ENCODE peak calls at places on chromosomes 11 and 22, in six cellular contexts. Q is fibroblast of the aortic adventitia, Z is astrocyte of the spinal cord, O is sigmoid colon, N is spleen, A is choroid plexus epithelial cell. L is an unnamed sample.

GRCh38 chr11:133153031-133153430 is 379.3 kb downstream of the OPCML start:
- DNase-seq in Q (no peak), Z (no peak), O (no peak), A (no peak), N (no peak), L (no peak)

GRCh38 chr11:68974421-68975194 is 6.2 kb downstream of the MRGPRD start:
- DNase-seq in A (peak; percentile 33), Q (no peak), N (peak; percentile 67), Z (no peak), O (peak; percentile 53), L (no peak)

GRCh38 chr22:46849951-46850350 is 87.5 kb downstream of the TBC1D22A start:
- DNase-seq in A (no peak), Q (no peak), Z (no peak), O (no peak), N (no peak), L (no peak)

GRCh38 chr11:71997594-71997993 is 1.1 kb upstream of the IL18BP start:
- DNase-seq in A (no peak), Z (no peak), N (no peak), Q (no peak), O (no peak), L (no peak)

GRCh38 chr11:69425444-69425843 is 56.0 kb upstream of the LINC01488 start:
- DNase-seq in Q (no peak), O (no peak), Z (no peak), A (no peak), N (peak; percentile 1), L (no peak)

GRCh38 chr11:117860139-117860538 is 16.3 kb downstream of the FXYD6 start:
- DNase-seq in Z (no peak), A (no peak), Q (no peak), O (peak; percentile 37), N (no peak), L (no peak)

GRCh38 chr22:22982616-22983015 is 87.7 kb upstream of the GNAZ start:
- DNase-seq in N (no peak), O (no peak), Z (no peak), Q (no peak), A (no peak), L (no peak)

GRCh38 chr11:116422976-116423375 is 349.8 kb downstream of the BUD13 start:
- DNase-seq in A (no peak), Q (no peak), O (no peak), Z (no peak), N (no peak), L (no peak)

GRCh38 chr22:24027389-24027980 is 16.4 kb downstream of the CABIN1 start:
- DNase-seq in N (no peak), Q (no peak), Z (no peak), A (no peak), O (no peak), L (no peak)

GRCh38 chr11:121763526-121763925 is 310.8 kb upstream of the SORL1-AS1 start:
- DNase-seq in A (no peak), Q (no peak), Z (no peak), N (no peak), O (no peak), L (no peak)

GRCh38 chr11:88280673-88281316 is 56.7 kb downstream of the CTSC start:
- DNase-seq in N (no peak), O (no peak), A (peak; percentile 23), Z (peak; percentile 56), Q (peak; percentile 81), L (no peak)

GRCh38 chr22:22942511-22943329 is 55.1 kb downstream of the IGLL5 start:
- DNase-seq in O (peak; percentile 61), Q (peak; percentile 68), A (peak; percentile 75), Z (peak; percentile 38), N (peak; percentile 92), L (peak; percentile 39)

GRCh38 chr11:107370390-107370789 is 87.2 kb downstream of the CWF19L2 start:
- DNase-seq in N (no peak), Z (peak; percentile 49), A (peak; percentile 40), O (no peak), Q (peak; percentile 48), L (peak; percentile 49)

GRCh38 chr11:19669511-19669910 is 43.1 kb upstream of the NAV2 start:
- DNase-seq in Z (no peak), A (no peak), N (no peak), Q (no peak), O (no peak), L (no peak)

GRCh38 chr11:126839496-126839895 is 161.1 kb downstream of the KIRREL3 start:
- DNase-seq in Z (no peak), Q (no peak), A (no peak), N (no peak), O (no peak), L (no peak)

GRCh38 chr22:40107756-40108437 is 69.8 kb upstream of the TNRC6B start:
- DNase-seq in A (peak; percentile 35), Q (peak; percentile 70), O (no peak), N (no peak), Z (peak; percentile 5), L (peak; percentile 58)

GRCh38 chr11:77072851-77073327 is 6.1 kb downstream of the CAPN5 start:
- DNase-seq in O (no peak), N (no peak), Z (no peak), Q (no peak), A (no peak), L (no peak)

GRCh38 chr11:120068114-120068573 is 69.8 kb downstream of the TRIM29 start:
- DNase-seq in Q (no peak), A (peak; percentile 62), Z (peak; percentile 18), O (no peak), N (no peak), L (peak; percentile 40)

GRCh38 chr22:35835998-35836691 is 118.5 kb downstream of the APOL5 start:
- DNase-seq in Q (peak; percentile 97), N (no peak), Z (peak; percentile 86), A (peak; percentile 74), O (peak; percentile 76), L (peak; percentile 79)

GRCh38 chr11:120135838-120136237 is 2.1 kb downstream of the TRIM29 start:
- DNase-seq in Z (no peak), Q (no peak), O (no peak), N (no peak), A (no peak), L (no peak)

GRCh38 chr11:127017482-127017881 is 16.9 kb upstream of the KIRREL3 start:
- DNase-seq in A (no peak), O (no peak), Q (peak; percentile 45), N (no peak), Z (peak; percentile 63), L (peak; percentile 29)

GRCh38 chr11:57552479-57552878 is 15.0 kb downstream of the UBE2L6 start:
- DNase-seq in N (no peak), Q (no peak), A (no peak), Z (no peak), O (no peak), L (peak; percentile 20)

GRCh38 chr11:17472467-17472866 is 4.2 kb downstream of the ABCC8 start:
- DNase-seq in A (no peak), Z (no peak), O (no peak), N (no peak), Q (no peak), L (no peak)

GRCh38 chr11:99370557-99371200 is 349.9 kb downstream of the CNTN5 start:
- DNase-seq in A (peak; percentile 84), O (no peak), N (no peak), Q (peak; percentile 3), Z (peak; percentile 83), L (peak; percentile 55)

GRCh38 chr11:42311504-42311903 is 852.1 kb upstream of the LRRC4C start:
- DNase-seq in N (no peak), A (no peak), Q (no peak), O (no peak), Z (no peak), L (no peak)

GRCh38 chr11:95230054-95231034 is 658 bp downstream of the SESN3 start:
- DNase-seq in A (peak; percentile 30), O (peak; percentile 64), N (no peak), Q (peak; percentile 35), Z (peak; percentile 30), L (peak; percentile 10)

GRCh38 chr11:67431346-67432249 is 3.3 kb downstream of the RPS6KB2 start:
- DNase-seq in Q (no peak), O (no peak), A (no peak), N (no peak), Z (no peak), L (no peak)

GRCh38 chr22:19556963-19557545 is 32.8 kb upstream of the CLDN5 start:
- DNase-seq in N (no peak), O (no peak), Z (no peak), A (no peak), Q (no peak), L (no peak)

GRCh38 chr22:19553201-19553600 is 29.0 kb upstream of the CLDN5 start:
- DNase-seq in Z (no peak), N (no peak), Q (no peak), A (no peak), O (no peak), L (no peak)

GRCh38 chr22:19555651-19556050 is 31.4 kb upstream of the CLDN5 start:
- DNase-seq in A (no peak), N (peak; percentile 24), O (no peak), Q (no peak), Z (no peak), L (no peak)

GRCh38 chr22:19559324-19559811 is 35.2 kb upstream of the CLDN5 start:
- DNase-seq in O (peak; percentile 26), A (no peak), N (no peak), Q (no peak), Z (no peak), L (no peak)

GRCh38 chr22:19554834-19555404 is 30.7 kb upstream of the CLDN5 start:
- DNase-seq in A (peak; percentile 55), N (no peak), O (peak; percentile 26), Q (peak; percentile 19), Z (peak; percentile 37), L (peak; percentile 29)
- TF ChIP-seq CTCF in A (peak; percentile 58), N (no peak), O (no peak), Q (peak; percentile 23), Z (peak; percentile 24), L (peak; percentile 31)

GRCh38 chr11:45179686-45180085 is 33.2 kb downstream of the PRDM11 start:
- DNase-seq in N (no peak), Q (no peak), Z (no peak), O (peak; percentile 61), A (no peak), L (no peak)
- H3K4me3 ChIP-seq in N (peak overlapping the region; percentile 52), Q (no peak overlapping the region), Z (no peak overlapping the region), O (peak overlapping the region; percentile 76), A (peak overlapping the region; percentile 40), L (no peak overlapping the region)

DNA sequence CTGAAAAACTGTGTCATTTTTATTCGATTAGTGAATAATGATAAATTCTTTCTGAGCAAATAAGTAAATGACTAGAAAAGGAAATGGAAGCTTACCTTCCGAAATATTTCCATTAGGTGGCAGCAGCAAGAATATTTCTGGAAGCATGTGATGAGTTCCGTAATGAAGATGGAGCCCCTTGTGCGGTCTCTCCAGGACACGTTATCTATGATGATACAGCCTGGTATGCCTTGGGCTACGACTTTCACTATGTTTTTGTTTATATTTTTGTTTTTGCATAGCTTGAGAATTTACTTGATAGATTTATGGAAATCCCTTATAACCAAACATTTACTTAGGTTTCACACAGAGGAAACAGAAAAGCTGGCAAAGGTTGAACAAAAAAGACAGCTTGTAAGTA is 25.7 kb downstream of the CASP5 start:
- DNase-seq in Z (no peak), A (peak; percentile 69), O (no peak), Q (peak; percentile 50), N (no peak), L (peak; percentile 81)
- TF ChIP-seq CTCF in Z (no peak), A (peak; percentile 43), O (no peak), Q (peak; percentile 17), N (no peak), L (peak; percentile 37)

DNA sequence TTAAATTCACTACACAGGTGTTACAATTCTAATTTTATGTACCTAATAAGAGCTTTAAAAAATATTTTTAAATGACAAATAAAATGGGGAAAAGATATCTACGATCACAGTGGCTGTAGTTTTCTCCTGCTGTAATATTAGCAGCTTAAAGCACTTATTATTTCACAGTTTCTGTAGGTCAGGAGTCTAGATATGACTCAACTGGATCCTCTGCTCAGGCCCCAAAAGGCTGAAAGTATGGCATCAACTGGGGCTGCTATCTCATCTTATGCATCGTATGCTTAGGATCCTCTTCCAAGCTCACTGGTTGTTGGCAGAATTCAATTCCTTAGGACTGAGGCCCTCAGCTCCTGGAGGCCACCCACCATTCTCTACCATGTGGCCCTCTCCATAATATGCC is 12.8 kb downstream of the FBXO3 start:
- DNase-seq in O (no peak), Z (no peak), Q (no peak), A (no peak), N (no peak), L (no peak)
- H3K4me3 ChIP-seq in O (no peak overlapping the region), Z (no peak overlapping the region), Q (no peak overlapping the region), A (no peak overlapping the region), N (no peak overlapping the region), L (no peak overlapping the region)